ENCODE peak calls at places on chromosomes 11 and 22, in seven cellular contexts. C is K562, R is GM12878, G is A549, Z is tibial nerve, H is transverse colon, L is H1. E is an unnamed sample.

GRCh38 chr11:67382481-67383136 is 9.2 kb upstream of the RAD9A start:
- DNase-seq in C (peak; percentile 73), R (no peak), G (peak; percentile 83), Z (peak; percentile 86), H (peak; percentile 89), L (peak; percentile 94), E (no peak)

GRCh38 chr22:46686221-46686872 is 51.7 kb downstream of the CERK start:
- DNase-seq in C (no peak), R (no peak), G (no peak), Z (no peak), H (no peak), L (no peak), E (peak; percentile 73)

GRCh38 chr22:37193629-37194191 is 5.7 kb upstream of the C1QTNF6 start:
- DNase-seq in C (no peak), R (no peak), G (peak; percentile 83), Z (no peak), H (peak; percentile 39), L (no peak), E (no peak)

GRCh38 chr22:17866621-17867020 is 92.4 kb upstream of the BID start:
- DNase-seq in C (no peak), R (no peak), G (no peak), Z (no peak), H (no peak), L (no peak), E (no peak)

GRCh38 chr22:28017859-28018258 is 98.8 kb upstream of the PITPNB start:
- DNase-seq in C (no peak), R (no peak), G (no peak), Z (no peak), H (peak; percentile 0), L (no peak), E (peak; percentile 8)

GRCh38 chr22:46449974-46450745 is 87.3 kb downstream of the CELSR1 start:
- DNase-seq in C (no peak), R (no peak), G (no peak), Z (no peak), H (no peak), L (no peak), E (no peak)

GRCh38 chr22:32531228-32531627 is 56.6 kb downstream of the FBXO7 start:
- DNase-seq in C (no peak), R (no peak), G (no peak), Z (no peak), H (no peak), L (no peak), E (no peak)

GRCh38 chr22:46738961-46739870 is 1.2 kb upstream of the CERK start:
- DNase-seq in C (no peak), R (no peak), G (peak; percentile 89), Z (no peak), H (peak; percentile 86), L (peak; percentile 67), E (no peak)

GRCh38 chr11:13759050-13759449 is 90.6 kb downstream of the FAR1 start:
- DNase-seq in C (no peak), R (no peak), G (no peak), Z (no peak), H (no peak), L (no peak), E (no peak)

GRCh38 chr11:13760115-13760514 is 91.6 kb downstream of the FAR1 start:
- DNase-seq in C (no peak), R (no peak), G (no peak), Z (no peak), H (no peak), L (no peak), E (no peak)

GRCh38 chr11:13765886-13766285 is 97.4 kb downstream of the FAR1 start:
- DNase-seq in C (no peak), R (no peak), G (no peak), Z (no peak), H (no peak), L (no peak), E (no peak)

GRCh38 chr11:13761250-13761649 is 92.8 kb downstream of the FAR1 start:
- DNase-seq in C (no peak), R (no peak), G (no peak), Z (no peak), H (no peak), L (no peak), E (no peak)

GRCh38 chr11:13761712-13762111 is 93.2 kb downstream of the FAR1 start:
- DNase-seq in C (no peak), R (no peak), G (no peak), Z (no peak), H (no peak), L (no peak), E (no peak)
- TF ChIP-seq EP300 in C (no peak), R (no peak), G (no peak), Z (no peak), H (no peak), L (no peak), E (no peak)

DNA sequence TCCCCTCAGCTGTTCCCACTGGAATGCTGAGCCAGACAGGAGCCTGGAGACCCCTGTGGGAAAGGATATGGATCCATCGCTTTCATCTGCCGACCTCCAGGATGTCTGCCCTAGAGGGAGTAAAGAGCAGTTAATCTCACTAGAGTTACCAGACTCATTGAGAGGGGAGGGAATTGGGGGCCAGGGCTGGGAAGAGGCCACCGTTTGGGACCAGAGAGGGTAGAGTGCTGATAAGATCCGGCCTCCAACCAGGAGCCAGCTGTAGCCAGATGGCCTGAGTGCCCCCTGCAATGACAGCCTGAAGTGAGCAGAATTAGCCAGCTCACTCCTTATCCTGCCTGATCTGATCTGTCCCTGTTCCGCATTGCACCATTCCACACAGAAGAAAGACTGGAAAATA is 3.7 kb upstream of the APLNR start:
- DNase-seq in C (no peak), R (no peak), G (no peak), Z (no peak), H (no peak), L (no peak), E (no peak)
- TF ChIP-seq EP300 in C (no peak), R (no peak), G (no peak), Z (no peak), H (no peak), L (no peak), E (no peak)

GRCh38 chr11:65422104-65422632 is 430 bp upstream of the NEAT1 start:
- DNase-seq in C (peak; percentile 85), R (no peak), G (peak; percentile 99), Z (peak; percentile 95), H (peak; percentile 99), L (peak; percentile 94), E (peak; percentile 100)

GRCh38 chr11:65423516-65424199 is 1.1 kb downstream of the NEAT1 start:
- DNase-seq in C (no peak), R (no peak), G (peak; percentile 57), Z (peak; percentile 29), H (peak; percentile 44), L (no peak), E (no peak)

GRCh38 chr11:65421204-65422103 is 1.1 kb upstream of the NEAT1 start:
- DNase-seq in C (no peak), R (no peak), G (peak; percentile 97), Z (peak; percentile 99), H (peak; percentile 94), L (peak; percentile 60), E (peak; percentile 52)

GRCh38 chr11:65424200-65425104 is 1.9 kb downstream of the NEAT1 start:
- DNase-seq in C (no peak), R (no peak), G (peak; percentile 73), Z (peak; percentile 55), H (peak; percentile 69), L (no peak), E (peak; percentile 32)

DNA sequence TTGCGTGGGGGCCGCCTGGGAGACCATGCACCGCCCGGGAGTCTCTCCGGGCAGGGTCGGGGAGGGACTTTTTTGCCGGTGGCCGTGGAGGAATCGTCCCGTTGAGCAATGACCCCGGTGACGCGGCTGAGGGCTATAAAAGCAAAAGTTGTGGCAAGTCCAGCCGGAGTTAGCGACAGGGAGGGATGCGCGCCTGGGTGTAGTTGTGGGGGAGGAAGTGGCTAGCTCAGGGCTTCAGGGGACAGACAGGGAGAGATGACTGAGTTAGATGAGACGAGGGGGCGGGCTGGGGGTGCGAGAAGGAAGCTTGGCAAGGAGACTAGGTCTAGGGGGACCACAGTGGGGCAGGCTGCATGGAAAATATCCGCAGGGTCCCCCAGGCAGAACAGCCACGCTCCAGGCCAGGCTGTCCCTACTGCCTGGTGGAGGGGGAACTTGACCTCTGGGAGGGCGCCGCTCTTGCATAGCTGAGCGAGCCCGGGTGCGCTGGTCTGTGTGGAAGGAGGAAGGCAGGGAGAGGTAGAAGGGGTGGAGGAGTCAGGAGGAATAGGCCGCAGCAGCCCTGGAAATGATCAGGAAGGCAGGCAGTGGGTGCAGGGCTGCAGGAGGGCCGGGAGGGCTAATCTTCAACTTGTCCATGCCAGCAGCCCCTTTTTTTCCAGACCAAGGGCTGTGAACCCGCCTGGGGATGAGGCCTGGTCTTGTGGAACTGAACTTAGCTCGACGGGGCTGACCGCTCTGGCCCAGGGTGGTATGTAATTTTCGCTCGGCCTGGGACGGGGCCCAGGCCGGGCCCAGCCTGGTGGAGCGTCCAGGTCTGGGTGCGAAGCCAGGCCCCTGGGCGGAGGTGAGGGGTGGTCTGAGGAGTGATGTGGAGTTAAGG is at the start of gene NEAT1:
- DNase-seq in C (peak; percentile 78), R (no peak), G (peak; percentile 95), Z (peak; percentile 99), H (peak; percentile 99), L (peak; percentile 89), E (peak; percentile 89)
- TF ChIP-seq EP300 in C (peak; percentile 70), R (no peak), G (no peak), Z (peak; percentile 100), H (peak; percentile 71), L (no peak), E (peak; percentile 99)

GRCh38 chr22:35348703-35349102 is 32.2 kb upstream of the HMOX1 start:
- DNase-seq in C (no peak), R (no peak), G (no peak), Z (no peak), H (no peak), L (no peak), E (no peak)

GRCh38 chr22:35349368-35349703 is 31.6 kb upstream of the HMOX1 start:
- DNase-seq in C (no peak), R (no peak), G (no peak), Z (no peak), H (no peak), L (no peak), E (no peak)

GRCh38 chr22:35352214-35353111 is 28.4 kb upstream of the HMOX1 start:
- DNase-seq in C (no peak), R (no peak), G (peak; percentile 50), Z (peak; percentile 54), H (peak; percentile 80), L (peak; percentile 76), E (peak; percentile 79)

GRCh38 chr22:35349704-35350538 is 31.0 kb upstream of the HMOX1 start:
- DNase-seq in C (no peak), R (no peak), G (no peak), Z (no peak), H (no peak), L (no peak), E (no peak)

DNA sequence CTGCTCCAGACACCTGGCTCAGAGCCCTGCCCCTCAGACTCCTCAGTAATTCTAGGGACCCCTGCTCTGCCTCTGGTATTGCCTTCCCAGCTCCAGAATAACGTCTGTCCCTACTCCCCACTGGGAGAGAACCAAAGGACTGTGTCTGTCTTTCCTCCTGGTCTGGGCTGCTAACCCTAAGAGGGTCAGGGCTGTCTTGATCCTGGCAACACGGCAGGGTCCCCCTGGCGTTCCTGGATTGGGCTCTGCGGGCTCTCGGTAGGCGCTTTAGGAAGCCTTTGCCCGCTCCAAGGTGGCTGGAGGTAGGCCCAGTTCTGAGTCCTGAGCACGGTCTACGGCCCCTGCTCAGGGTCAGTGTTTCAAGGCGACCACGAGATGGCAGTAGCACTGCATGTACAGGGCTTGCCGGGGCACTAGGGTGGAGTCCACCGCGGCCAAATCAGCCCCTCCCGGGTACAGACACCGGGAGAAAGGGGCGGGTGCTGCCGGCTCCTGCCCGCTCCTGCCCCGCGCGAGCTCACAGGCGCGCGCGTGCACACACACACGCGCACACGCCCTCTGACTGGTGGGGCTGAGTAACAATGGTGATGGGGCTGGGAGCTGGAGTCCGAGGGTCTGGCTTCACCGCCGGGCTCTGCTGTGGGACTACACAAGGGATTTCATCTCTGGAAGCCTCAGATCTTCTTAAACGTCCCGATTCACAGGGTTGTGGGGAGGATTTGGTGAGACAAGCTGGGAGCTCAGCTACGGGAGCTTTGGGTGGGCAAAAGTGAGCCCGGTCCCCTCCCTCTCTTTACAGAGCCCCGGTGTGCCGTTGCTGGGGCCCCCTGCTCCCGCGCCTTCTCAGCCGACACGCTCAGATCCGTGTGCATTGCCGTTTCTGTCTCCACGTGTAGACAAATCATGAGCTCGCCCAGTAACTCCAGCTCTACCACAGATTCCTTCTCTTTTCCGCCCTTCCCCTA is 30.1 kb upstream of the HMOX1 start:
- DNase-seq in C (peak; percentile 94), R (peak; percentile 58), G (peak; percentile 91), Z (peak; percentile 81), H (peak; percentile 95), L (peak; percentile 94), E (peak; percentile 96)
- TF ChIP-seq EP300 in C (no peak), R (no peak), G (no peak), Z (peak; percentile 74), H (no peak), L (no peak), E (no peak)

E was measured in upper lobe of left lung.